ENCODE peak calls at places on chromosomes 7 and 10, in seven cellular contexts. H, E, V, J, G, D and B are unnamed samples.
A peak's percentile ranks its signal among the peaks of the same experiment; 100 is the strongest.

GRCh38 chr10:62336404-62336803 is 37.8 kb upstream of the ZNF365 start:
- DNase-seq in H (no peak), E (no peak), V (no peak), J (no peak), G (no peak), D (no peak), B (no peak)

GRCh38 chr7:81074406-81074805 is 155.6 kb upstream of the SEMA3C start:
- DNase-seq in H (no peak), E (no peak), V (no peak), J (no peak), G (no peak), D (no peak), B (no peak)

GRCh38 chr7:2859952-2860351 is 15.8 kb upstream of the GNA12 start:
- DNase-seq in H (no peak), E (no peak), V (no peak), J (no peak), G (no peak), D (no peak), B (no peak)

GRCh38 chr7:78714302-78714857 is 739.1 kb downstream of the MAGI2 start:
- DNase-seq in H (no peak), E (no peak), V (no peak), J (no peak), G (no peak), D (no peak), B (no peak)

GRCh38 chr10:6461961-6462360 is 118.1 kb downstream of the PRKCQ start:
- DNase-seq in H (no peak), E (no peak), V (no peak), J (no peak), G (no peak), D (no peak), B (no peak)

GRCh38 chr10:71396714-71397339 is at the start of gene CDH23:
- DNase-seq in H (peak; percentile 83), E (peak; percentile 60), V (no peak), J (no peak), G (peak; percentile 81), D (peak; percentile 32), B (no peak)

GRCh38 chr10:49707585-49707984 is 28.1 kb downstream of the C10orf53 start:
- DNase-seq in H (no peak), E (no peak), V (no peak), J (no peak), G (no peak), D (no peak), B (no peak)

GRCh38 chr10:101301111-101301731 is 52.7 kb upstream of the BTRC start:
- DNase-seq in H (peak; percentile 91), E (no peak), V (peak; percentile 18), J (no peak), G (no peak), D (peak; percentile 42), B (no peak)

GRCh38 chr7:620885-621284 is 101.2 kb upstream of the PDGFA start:
- DNase-seq in H (no peak), E (no peak), V (no peak), J (no peak), G (no peak), D (no peak), B (no peak)

GRCh38 chr10:3835770-3836169 is 50.8 kb upstream of the KLF6 start:
- DNase-seq in H (no peak), E (no peak), V (no peak), J (no peak), G (no peak), D (no peak), B (no peak)

GRCh38 chr7:15441915-15442314 is 119.9 kb downstream of the AGMO start:
- DNase-seq in H (no peak), E (no peak), V (no peak), J (no peak), G (no peak), D (no peak), B (no peak)

GRCh38 chr10:126669188-126669587 is 1.3 kb downstream of the C10orf90 start:
- DNase-seq in H (no peak), E (no peak), V (no peak), J (no peak), G (no peak), D (no peak), B (no peak)

GRCh38 chr7:41698114-41698513 is 4.8 kb downstream of the INHBA start:
- DNase-seq in H (no peak), E (no peak), V (no peak), J (no peak), G (no peak), D (no peak), B (no peak)

GRCh38 chr7:129494041-129494440 is 8.3 kb upstream of the SMKR1 start:
- DNase-seq in H (no peak), E (no peak), V (no peak), J (peak; percentile 92), G (no peak), D (no peak), B (no peak)

GRCh38 chr10:102604379-102604960 is 39.8 kb upstream of the TRIM8 start:
- DNase-seq in H (no peak), E (no peak), V (no peak), J (no peak), G (no peak), D (no peak), B (no peak)

GRCh38 chr7:140672382-140673062 is at the start of gene ADCK2:
- DNase-seq in H (peak; percentile 67), E (peak; percentile 47), V (peak; percentile 30), J (peak; percentile 28), G (peak; percentile 59), D (peak; percentile 79), B (no peak)

GRCh38 chr7:121395494-121395960 is 581 bp downstream of the FAM3C start:
- DNase-seq in H (no peak), E (no peak), V (peak; percentile 34), J (no peak), G (no peak), D (peak; percentile 50), B (no peak)

GRCh38 chr7:36871863-36872262 is 147.6 kb upstream of the AOAH start:
- DNase-seq in H (no peak), E (no peak), V (no peak), J (no peak), G (no peak), D (no peak), B (no peak)

GRCh38 chr7:50534690-50535290 is 30.4 kb downstream of the DDC start:
- DNase-seq in H (no peak), E (no peak), V (no peak), J (peak; percentile 97), G (no peak), D (no peak), B (peak; percentile 75)